ENCODE peak calls at places on chromosomes 11 and 22, in four cellular contexts. C is NCI-H774, X is H7, L is immature natural killer cell. W is an unnamed sample.

GRCh38 chr11:76759092-76759491 is 24.1 kb upstream of the TSKU start:
- DNase-seq in C (no peak), X (peak), L (no peak), W (no peak)

GRCh38 chr11:68666854-68667253 is 17.5 kb upstream of the GAL start:
- DNase-seq in C (no peak), X (peak), L (no peak), W (no peak)

GRCh38 chr11:104772806-104773241 is 125.4 kb downstream of the CASP12 start:
- DNase-seq in C (no peak), X (no peak), L (no peak), W (no peak)

GRCh38 chr11:13008625-13009475 is at the start of gene RASSF10:
- DNase-seq in C (peak), X (peak), L (no peak), W (no peak)

GRCh38 chr11:71298761-71299181 is 46.4 kb upstream of the SHANK2 start:
- DNase-seq in C (no peak), X (no peak), L (no peak), W (no peak)

GRCh38 chr11:17375547-17375946 is 12.9 kb downstream of the KCNJ11 start:
- DNase-seq in C (no peak), X (no peak), L (no peak), W (no peak)

GRCh38 chr22:32880906-32881596 is 79.5 kb downstream of the TIMP3 start:
- DNase-seq in C (no peak), X (peak), L (no peak), W (no peak)

GRCh38 chr11:96361778-96362177 is 18.8 kb upstream of the MAML2 start:
- DNase-seq in C (no peak), X (no peak), L (no peak), W (no peak)

GRCh38 chr11:66081505-66081904 is 11.4 kb downstream of the PACS1 start:
- DNase-seq in C (no peak), X (no peak), L (peak), W (no peak)

W was measured in HAP-1.